ENCODE peak calls at places on chromosome 18, in nine cellular contexts. E is CD8-positive, alpha-beta T cell; G is PC-3; F is body of pancreas; O is neural crest cell; P is thoracic aorta; C is RWPE1; Q is brain microvascular endothelial cell; L is hepatocyte. T is an unnamed sample.

GRCh38 chr18:12057419-12058039 is 36.1 kb upstream of the ANKRD62 start:
- DNase-seq in E (no peak), C (no peak), L (no peak), F (no peak), O (no peak), G (no peak), Q (no peak), P (no peak), T (no peak)

GRCh38 chr18:23433360-23433759 is 19.7 kb upstream of the RIOK3 start:
- DNase-seq in L (no peak), G (no peak), F (no peak), C (no peak), O (no peak), E (no peak), Q (no peak), P (no peak), T (no peak)

GRCh38 chr18:25927830-25928229 is 162.6 kb downstream of the SS18 start:
- DNase-seq in Q (no peak), E (no peak), O (no peak), L (no peak), G (no peak), F (no peak), C (no peak), P (no peak), T (no peak)

GRCh38 chr18:74069178-74070050 is 78.2 kb downstream of the FBXO15 start:
- DNase-seq in F (peak; percentile 19), Q (no peak), O (no peak), C (no peak), P (no peak), E (no peak), L (no peak), G (no peak), T (no peak)

GRCh38 chr18:22355069-22355468 is 62.6 kb downstream of the CTAGE1 start:
- DNase-seq in Q (no peak), E (no peak), G (no peak), O (no peak), L (no peak), F (no peak), P (no peak), C (no peak), T (no peak)

GRCh38 chr18:65567372-65567771 is 183.4 kb upstream of the CDH7 start:
- DNase-seq in O (no peak), Q (no peak), L (peak; percentile 40), P (no peak), F (no peak), G (peak; percentile 64), E (no peak), C (peak; percentile 6), T (no peak)

GRCh38 chr18:55462652-55463051 is 125.3 kb downstream of the TCF4 start:
- DNase-seq in O (no peak), G (no peak), P (no peak), C (no peak), L (no peak), F (no peak), E (no peak), Q (no peak), T (no peak)

GRCh38 chr18:56702946-56703345 is 51.8 kb downstream of the WDR7 start:
- DNase-seq in Q (peak; percentile 49), C (peak; percentile 0), E (no peak), O (peak; percentile 40), L (peak; percentile 50), F (peak; percentile 39), P (no peak), G (peak; percentile 76), T (no peak)

GRCh38 chr18:77106331-77106730 is 26.3 kb downstream of the MBP start:
- DNase-seq in O (no peak), F (no peak), L (no peak), P (no peak), Q (no peak), C (no peak), E (peak; percentile 66), G (no peak), T (no peak)

GRCh38 chr18:41395695-41396094 is 559.3 kb upstream of the PIK3C3 start:
- DNase-seq in Q (peak; percentile 6), E (no peak), O (no peak), F (no peak), G (peak; percentile 73), L (peak; percentile 41), C (no peak), P (no peak), T (no peak)

GRCh38 chr18:36420826-36421225 is 123.3 kb downstream of the FHOD3 start:
- DNase-seq in L (no peak), C (no peak), F (no peak), P (no peak), E (no peak), Q (no peak), G (peak; percentile 3), O (no peak), T (no peak)

GRCh38 chr18:41872206-41872605 is 82.8 kb upstream of the PIK3C3 start:
- DNase-seq in F (no peak), G (peak; percentile 24), P (no peak), E (no peak), C (no peak), L (no peak), O (no peak), Q (peak; percentile 14), T (no peak)

GRCh38 chr18:62037989-62038778 is 145.4 kb upstream of the RNF152 start:
- DNase-seq in P (no peak), Q (peak; percentile 48), O (no peak), L (no peak), G (no peak), C (no peak), F (no peak), E (no peak), T (no peak)

GRCh38 chr18:22467760-22468553 is 50.2 kb upstream of the CTAGE1 start:
- DNase-seq in G (peak; percentile 98), E (no peak), P (peak; percentile 74), O (no peak), C (peak; percentile 91), F (no peak), Q (peak; percentile 99), L (peak; percentile 63), T (no peak)

GRCh38 chr18:74241970-74242369 is 49.8 kb downstream of the CYB5A start:
- DNase-seq in L (no peak), O (no peak), C (no peak), P (no peak), Q (no peak), E (no peak), F (no peak), G (no peak), T (no peak)

GRCh38 chr18:13300029-13300428 is 81.5 kb downstream of the LDLRAD4 start:
- DNase-seq in G (no peak), Q (no peak), O (no peak), P (no peak), L (no peak), C (no peak), F (no peak), E (no peak), T (no peak)
- TF ChIP-seq CTCF in G (no peak), Q (no peak), O (no peak), P (no peak), L (no peak), C (no peak), F (no peak), E (no peak), T (no peak)

GRCh38 chr18:59646228-59646945 is 50.8 kb downstream of the CCBE1 start:
- DNase-seq in F (no peak), C (no peak), P (no peak), E (no peak), O (no peak), G (no peak), L (no peak), Q (no peak), T (no peak)
- TF ChIP-seq CTCF in F (no peak), C (no peak), P (no peak), E (no peak), O (no peak), G (peak; percentile 38), L (no peak), Q (peak; percentile 28), T (no peak)

GRCh38 chr18:500230-500555 is 308 bp downstream of the COLEC12 start:
- DNase-seq in O (peak; percentile 3), P (no peak), E (no peak), F (no peak), L (peak; percentile 30), C (no peak), Q (no peak), G (no peak), T (no peak)
- TF ChIP-seq CTCF in O (no peak), P (peak; percentile 9), E (no peak), F (no peak), L (no peak), C (no peak), Q (no peak), G (no peak), T (peak; percentile 30)

GRCh38 chr18:10443001-10443400 is 11.4 kb upstream of the APCDD1 start:
- DNase-seq in O (no peak), G (no peak), F (no peak), Q (no peak), C (no peak), L (no peak), E (no peak), P (no peak), T (no peak)

GRCh38 chr18:10440874-10441273 is 13.6 kb upstream of the APCDD1 start:
- DNase-seq in P (no peak), C (no peak), O (no peak), Q (no peak), L (no peak), G (no peak), F (no peak), E (no peak), T (no peak)

GRCh38 chr18:10444314-10445006 is 10.0 kb upstream of the APCDD1 start:
- DNase-seq in E (no peak), G (no peak), O (no peak), F (no peak), C (no peak), Q (no peak), L (peak; percentile 24), P (no peak), T (no peak)

GRCh38 chr18:10441472-10441871 is 13.0 kb upstream of the APCDD1 start:
- DNase-seq in L (no peak), E (no peak), G (no peak), P (no peak), O (no peak), C (no peak), Q (no peak), F (no peak), T (no peak)

GRCh38 chr18:10442551-10442971 is 11.9 kb upstream of the APCDD1 start:
- DNase-seq in P (no peak), E (no peak), G (no peak), O (no peak), F (no peak), Q (no peak), C (no peak), L (no peak), T (peak; percentile 78)
- TF ChIP-seq CTCF in P (no peak), E (no peak), G (no peak), O (no peak), F (peak; percentile 20), Q (peak; percentile 32), C (no peak), L (peak; percentile 20), T (no peak)

T was measured in esophagus muscularis mucosa.